ENCODE peak calls at places on chromosomes 13 and 19, in four cellular contexts. One of them, this sample, is unnamed.

GRCh38 chr13:93190006-93190405 is 36.6 kb upstream of the GPC6 start:
- DNase-seq in HCT116: no peak
- DNase-seq in stomach: no peak
- DNase-seq in sigmoid colon: no peak
- DNase-seq in this sample: no peak

GRCh38 chr13:103516009-103516795 is 450.0 kb upstream of the SLC10A2 start:
- DNase-seq in stomach: no peak
- DNase-seq in HCT116: no peak
- DNase-seq in sigmoid colon: no peak
- DNase-seq in this sample: no peak

GRCh38 chr13:106633321-106633720 is 65.4 kb upstream of the ARGLU1 start:
- DNase-seq in HCT116: no peak
- DNase-seq in sigmoid colon: no peak
- DNase-seq in stomach: no peak
- DNase-seq in this sample: no peak

GRCh38 chr13:69108486-69108885 is 999.1 kb upstream of the ATXN8OS start:
- DNase-seq in stomach: no peak
- DNase-seq in sigmoid colon: no peak
- DNase-seq in HCT116: no peak
- DNase-seq in this sample: no peak

GRCh38 chr19:39167461-39168257 is 29.1 kb upstream of the NCCRP1 start:
- DNase-seq in HCT116: no peak
- DNase-seq in sigmoid colon: no peak
- DNase-seq in stomach: peak; percentile 87
- DNase-seq in this sample: no peak

GRCh38 chr19:56670961-56671612 is 470 bp downstream of the ZNF835 start:
- DNase-seq in HCT116: no peak
- DNase-seq in stomach: no peak
- DNase-seq in sigmoid colon: peak; percentile 65
- DNase-seq in this sample: no peak

GRCh38 chr19:811007-811434 is 10.7 kb downstream of the PLPPR3 start:
- DNase-seq in sigmoid colon: no peak
- DNase-seq in HCT116: no peak
- DNase-seq in stomach: no peak
- DNase-seq in this sample: peak; percentile 67

GRCh38 chr19:447816-448546 is 12.9 kb downstream of the SHC2 start:
- DNase-seq in stomach: no peak
- DNase-seq in HCT116: no peak
- DNase-seq in sigmoid colon: peak; percentile 89
- DNase-seq in this sample: no peak

GRCh38 chr19:55115446-55116065 is 1.9 kb downstream of the PPP1R12C start:
- DNase-seq in stomach: no peak
- DNase-seq in sigmoid colon: no peak
- DNase-seq in HCT116: no peak
- DNase-seq in this sample: no peak

GRCh38 chr13:34587586-34587985 is 354.5 kb upstream of the NBEA start:
- DNase-seq in sigmoid colon: no peak
- DNase-seq in HCT116: no peak
- DNase-seq in stomach: no peak
- DNase-seq in this sample: no peak

GRCh38 chr19:11375143-11375948 is 880 bp downstream of the SWSAP1 start:
- DNase-seq in HCT116: no peak
- DNase-seq in stomach: peak; percentile 59
- DNase-seq in sigmoid colon: peak; percentile 84
- DNase-seq in this sample: peak; percentile 95

GRCh38 chr13:110109910-110110309 is 197.0 kb downstream of the COL4A1 start:
- DNase-seq in HCT116: no peak
- DNase-seq in stomach: no peak
- DNase-seq in sigmoid colon: peak; percentile 93
- DNase-seq in this sample: no peak

GRCh38 chr19:18514800-18515682 is 6.8 kb downstream of the ELL start:
- DNase-seq in HCT116: no peak
- DNase-seq in sigmoid colon: peak; percentile 83
- DNase-seq in stomach: peak; percentile 71
- DNase-seq in this sample: peak; percentile 90
- TF ChIP-seq POLR2AphosphoS5 in HCT116: no peak
- TF ChIP-seq POLR2AphosphoS5 in sigmoid colon: no peak
- TF ChIP-seq POLR2AphosphoS5 in stomach: peak; percentile 64
- TF ChIP-seq POLR2AphosphoS5 in this sample: peak; percentile 86

DNA sequence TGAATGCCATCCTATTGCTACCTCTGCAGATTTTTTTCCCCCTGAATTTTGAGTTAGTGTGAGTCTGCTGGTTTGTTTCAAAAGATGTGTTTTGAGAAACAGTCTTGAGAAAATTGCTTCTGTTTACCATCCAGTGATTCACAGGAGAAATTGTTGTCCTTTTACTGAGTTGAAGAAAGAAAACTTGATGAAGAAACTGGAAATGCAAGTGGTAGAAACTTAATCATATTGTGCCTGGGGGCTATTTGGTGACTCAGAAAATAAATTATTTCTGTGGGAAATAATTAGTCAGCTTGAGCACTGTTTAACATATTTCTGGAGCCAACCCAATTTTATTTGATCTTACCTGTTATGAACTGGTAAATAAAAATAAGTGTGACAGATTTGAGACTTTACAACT is 35.4 kb downstream of the PAN3 start:
- DNase-seq in stomach: no peak
- DNase-seq in sigmoid colon: no peak
- DNase-seq in HCT116: no peak
- DNase-seq in this sample: no peak
- TF ChIP-seq POLR2A in stomach: no peak
- TF ChIP-seq POLR2A in sigmoid colon: no peak
- TF ChIP-seq POLR2A in HCT116: no peak
- TF ChIP-seq POLR2A in this sample: no peak

GRCh38 chr19:17078920-17079709 is 3.5 kb downstream of the MYO9B start:
- DNase-seq in HCT116: no peak
- DNase-seq in sigmoid colon: no peak
- DNase-seq in stomach: no peak
- DNase-seq in this sample: no peak

GRCh38 chr19:17081672-17082630 is 6.4 kb downstream of the MYO9B start:
- DNase-seq in sigmoid colon: no peak
- DNase-seq in HCT116: no peak
- DNase-seq in stomach: no peak
- DNase-seq in this sample: peak; percentile 83

GRCh38 chr19:17078038-17078919 is 2.7 kb downstream of the MYO9B start:
- DNase-seq in HCT116: no peak
- DNase-seq in sigmoid colon: no peak
- DNase-seq in stomach: no peak
- DNase-seq in this sample: no peak

GRCh38 chr19:17079710-17080440 is 4.3 kb downstream of the MYO9B start:
- DNase-seq in stomach: peak; percentile 74
- DNase-seq in sigmoid colon: peak; percentile 96
- DNase-seq in HCT116: peak; percentile 61
- DNase-seq in this sample: peak; percentile 83

DNA sequence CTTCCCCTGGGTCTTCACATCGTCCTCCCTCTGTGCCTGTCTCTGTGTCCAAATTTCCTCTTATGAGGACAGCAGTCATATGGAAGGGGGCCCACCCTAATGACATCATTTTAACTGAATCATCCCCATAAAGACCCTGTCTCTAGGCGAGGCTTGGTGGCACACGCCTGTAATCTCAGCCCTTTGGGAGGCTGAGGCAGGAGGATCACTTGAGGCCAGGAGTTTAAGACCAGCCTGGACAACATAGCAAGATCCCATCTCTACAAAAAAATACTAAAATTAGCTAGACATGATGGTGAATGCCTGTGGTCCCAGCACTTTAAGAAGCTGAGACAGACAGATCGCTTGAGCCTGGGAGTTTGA is 4.8 kb downstream of the MYO9B start:
- DNase-seq in HCT116: no peak
- DNase-seq in stomach: no peak
- DNase-seq in sigmoid colon: no peak
- DNase-seq in this sample: no peak
- H3K4me3 ChIP-seq in HCT116: no peak overlapping the region
- H3K4me3 ChIP-seq in stomach: no peak overlapping the region
- H3K4me3 ChIP-seq in sigmoid colon: peak overlapping the region; percentile 42
- H3K4me3 ChIP-seq in this sample: peak overlapping the region; percentile 28

GRCh38 chr13:22049384-22049783 is 378.5 kb downstream of the FGF9 start:
- DNase-seq in stomach: no peak
- DNase-seq in HCT116: no peak
- DNase-seq in sigmoid colon: no peak
- DNase-seq in this sample: no peak

GRCh38 chr13:22047785-22048104 is 376.9 kb downstream of the FGF9 start:
- DNase-seq in sigmoid colon: no peak
- DNase-seq in HCT116: no peak
- DNase-seq in stomach: no peak
- DNase-seq in this sample: no peak

GRCh38 chr13:22050951-22051563 is 380.2 kb downstream of the FGF9 start:
- DNase-seq in stomach: no peak
- DNase-seq in sigmoid colon: no peak
- DNase-seq in HCT116: no peak
- DNase-seq in this sample: no peak

GRCh38 chr13:22055259-22055658 is 384.4 kb downstream of the FGF9 start:
- DNase-seq in sigmoid colon: no peak
- DNase-seq in HCT116: no peak
- DNase-seq in stomach: no peak
- DNase-seq in this sample: no peak

GRCh38 chr13:22053053-22053452 is 382.2 kb downstream of the FGF9 start:
- DNase-seq in sigmoid colon: no peak
- DNase-seq in stomach: no peak
- DNase-seq in HCT116: no peak
- DNase-seq in this sample: no peak
- TF ChIP-seq POLR2AphosphoS5 in sigmoid colon: no peak
- TF ChIP-seq POLR2AphosphoS5 in stomach: no peak
- TF ChIP-seq POLR2AphosphoS5 in HCT116: no peak
- TF ChIP-seq POLR2AphosphoS5 in this sample: no peak

GRCh38 chr13:32426981-32427851 is 714 bp downstream of the N4BP2L1 start:
- DNase-seq in sigmoid colon: peak; percentile 83
- DNase-seq in HCT116: no peak
- DNase-seq in stomach: peak; percentile 57
- DNase-seq in this sample: peak; percentile 91
- TF ChIP-seq POLR2A in sigmoid colon: no peak
- TF ChIP-seq POLR2A in HCT116: no peak
- TF ChIP-seq POLR2A in stomach: no peak
- TF ChIP-seq POLR2A in this sample: no peak

DNA sequence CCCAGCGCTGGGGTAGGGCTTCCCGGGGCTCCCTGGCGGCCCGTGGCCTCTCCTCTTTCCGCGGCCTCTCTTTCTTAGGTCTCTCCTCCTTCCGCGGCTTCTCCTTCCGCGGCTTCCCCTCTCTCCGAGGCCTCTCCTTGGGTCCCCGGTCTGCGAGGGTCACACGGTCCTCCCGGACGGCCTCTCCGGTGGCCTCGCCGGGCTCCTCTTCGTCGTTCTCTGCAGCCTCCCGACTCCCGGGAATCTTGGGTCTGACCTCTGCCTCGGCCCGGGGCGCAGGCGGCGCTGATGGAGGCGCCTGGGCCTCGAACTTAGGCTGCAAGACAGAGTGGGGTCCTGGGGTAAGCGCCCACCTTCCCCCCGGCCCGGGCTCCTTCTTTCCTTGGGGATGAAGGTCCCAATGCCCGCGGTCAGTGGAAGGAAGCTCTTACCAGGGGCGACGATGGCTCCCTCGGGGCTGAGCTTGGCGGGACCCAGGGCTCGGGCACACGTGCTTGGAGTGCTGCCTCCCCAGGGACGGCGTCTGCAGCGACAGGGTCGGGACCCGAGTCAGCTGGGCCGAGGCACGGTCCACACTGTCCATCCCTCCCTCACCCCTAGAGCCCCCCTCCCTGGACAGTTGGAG is 3.5 kb downstream of the AMH start:
- DNase-seq in HCT116: no peak
- DNase-seq in sigmoid colon: no peak
- DNase-seq in stomach: no peak
- DNase-seq in this sample: peak; percentile 79
- H3K4me3 ChIP-seq in HCT116: no peak overlapping the region
- H3K4me3 ChIP-seq in sigmoid colon: peak overlapping the region; percentile 9
- H3K4me3 ChIP-seq in stomach: peak overlapping the region; percentile 21
- H3K4me3 ChIP-seq in this sample: peak overlapping the region; percentile 4

This sample was measured in spleen.